ENCODE peak calls at places on chromosomes 2 and 18, in seven cellular contexts. Q is GM10248, D is IMR-90, G is NCI-H146, P is pancreas, R is astrocyte of the spinal cord, C is left cardiac atrium. H is an unnamed sample.

GRCh38 chr2:223262946-223263345 is 211.0 kb downstream of the KCNE4 start:
- DNase-seq in R (peak; percentile 54), D (no peak), Q (no peak), P (no peak), G (no peak), C (no peak), H (no peak)

GRCh38 chr2:72757177-72757775 is 68.6 kb downstream of the EXOC6B start:
- DNase-seq in G (peak; percentile 43), C (no peak), R (peak; percentile 32), Q (no peak), P (peak; percentile 62), D (peak; percentile 76), H (peak; percentile 88)

GRCh38 chr2:191696001-191696400 is 18.1 kb downstream of the NABP1 start:
- DNase-seq in P (no peak), G (no peak), R (peak; percentile 89), Q (no peak), D (peak; percentile 97), C (peak; percentile 63), H (peak; percentile 97)

GRCh38 chr18:45106331-45106774 is 425.7 kb downstream of the SETBP1 start:
- DNase-seq in R (peak; percentile 55), C (no peak), P (no peak), G (no peak), D (no peak), Q (peak; percentile 16), H (peak; percentile 81)

GRCh38 chr2:219636941-219637841 is 9.8 kb downstream of the SLC4A3 start:
- DNase-seq in R (no peak), C (no peak), G (no peak), Q (no peak), P (no peak), D (no peak), H (no peak)

GRCh38 chr2:109032229-109032800 is 43.3 kb upstream of the EDAR start:
- DNase-seq in C (no peak), R (no peak), Q (no peak), G (no peak), D (no peak), P (no peak), H (no peak)

GRCh38 chr2:10384089-10384734 is 63.9 kb downstream of the ODC1 start:
- DNase-seq in Q (no peak), R (no peak), G (no peak), C (no peak), P (no peak), D (no peak), H (no peak)

GRCh38 chr2:130740671-130741070 is 11.8 kb downstream of the GPR148 start:
- DNase-seq in Q (no peak), R (no peak), D (no peak), C (no peak), P (no peak), G (no peak), H (no peak)

GRCh38 chr2:120620025-120620793 is 115.5 kb upstream of the GLI2 start:
- DNase-seq in P (no peak), R (peak; percentile 43), D (peak; percentile 57), G (no peak), Q (no peak), C (no peak), H (peak; percentile 66)

GRCh38 chr2:152508446-152508845 is 173.5 kb downstream of the FMNL2 start:
- DNase-seq in R (peak; percentile 80), G (no peak), C (no peak), P (no peak), Q (no peak), D (peak; percentile 86), H (peak; percentile 88)

GRCh38 chr2:98161202-98161601 is 74.2 kb downstream of the VWA3B start:
- DNase-seq in Q (no peak), R (no peak), G (no peak), D (no peak), P (no peak), C (no peak), H (no peak)